ENCODE peak calls at places on chromosomes 1 and 21, in five cellular contexts. E is Peyer's patch, K is fibroblast of lung, N is OCI-LY7, H is HCT116. C is an unnamed sample.

GRCh38 chr1:47621977-47622376 is 184.1 kb downstream of the FOXD2 start:
- DNase-seq in E (no peak), K (no peak), N (no peak), H (no peak), C (peak; percentile 47)

GRCh38 chr1:77888429-77889239 is at the start of gene NEXN:
- DNase-seq in E (peak; percentile 24), K (peak; percentile 89), N (no peak), H (no peak), C (peak; percentile 96)

GRCh38 chr21:38925923-38926322 is 120.2 kb downstream of the ETS2 start:
- DNase-seq in E (no peak), K (peak; percentile 97), N (no peak), H (no peak), C (peak; percentile 93)

GRCh38 chr1:209597496-209597895 is 14.0 kb downstream of the CAMK1G start:
- DNase-seq in E (no peak), K (no peak), N (no peak), H (no peak), C (no peak)

GRCh38 chr21:16116798-16117197 is 387.0 kb downstream of the USP25 start:
- DNase-seq in E (no peak), K (peak; percentile 89), N (no peak), H (no peak), C (no peak)

GRCh38 chr1:93625582-93626327 is 55.9 kb downstream of the BCAR3 start:
- DNase-seq in E (no peak), K (peak; percentile 98), N (no peak), H (no peak), C (no peak)

GRCh38 chr1:114260805-114261488 is 107.3 kb upstream of the SYT6 start:
- DNase-seq in E (no peak), K (no peak), N (no peak), H (no peak), C (peak; percentile 2)

GRCh38 chr1:73736125-73736524 is 461.9 kb downstream of the LRRIQ3 start:
- DNase-seq in E (no peak), K (no peak), N (no peak), H (no peak), C (no peak)

GRCh38 chr1:164675342-164675904 is 116.4 kb downstream of the PBX1 start:
- DNase-seq in E (no peak), K (peak; percentile 47), N (no peak), H (no peak), C (no peak)

GRCh38 chr21:36749935-36750578 is 51.1 kb downstream of the SIM2 start:
- DNase-seq in E (no peak), K (peak; percentile 63), N (no peak), H (no peak), C (no peak)

GRCh38 chr1:61049850-61050540 is 32.4 kb upstream of the NFIA start:
- DNase-seq in E (peak; percentile 83), K (peak; percentile 61), N (peak; percentile 81), H (peak; percentile 73), C (peak; percentile 99)

GRCh38 chr1:161827786-161828185 is 61.7 kb downstream of the ATF6 start:
- DNase-seq in E (no peak), K (peak; percentile 68), N (no peak), H (no peak), C (no peak)

GRCh38 chr1:60898987-60899386 is 183.4 kb upstream of the NFIA start:
- DNase-seq in E (no peak), K (no peak), N (no peak), H (no peak), C (no peak)

GRCh38 chr1:199302554-199302953 is 663.7 kb downstream of the PTPRC start:
- DNase-seq in E (no peak), K (peak; percentile 75), N (no peak), H (no peak), C (no peak)

GRCh38 chr1:190633488-190633887 is 155.8 kb upstream of the BRINP3 start:
- DNase-seq in E (no peak), K (no peak), N (no peak), H (no peak), C (no peak)

GRCh38 chr1:218751208-218751948 is 406.2 kb downstream of the TGFB2 start:
- DNase-seq in E (no peak), K (no peak), N (no peak), H (no peak), C (no peak)

GRCh38 chr1:198435044-198435443 is 105.4 kb downstream of the ATP6V1G3 start:
- DNase-seq in E (no peak), K (no peak), N (no peak), H (no peak), C (no peak)

GRCh38 chr21:42621828-42622199 is 31.6 kb upstream of the PDE9A start:
- DNase-seq in E (no peak), K (no peak), N (no peak), H (no peak), C (no peak)

GRCh38 chr1:199472025-199472424 is 555.5 kb upstream of the NR5A2 start:
- DNase-seq in E (no peak), K (no peak), N (no peak), H (no peak), C (no peak)

GRCh38 chr1:8878448-8879347 is at the start of gene ENO1:
- DNase-seq in E (peak; percentile 98), K (peak; percentile 97), N (peak; percentile 97), H (peak; percentile 93), C (peak; percentile 100)

GRCh38 chr1:212189352-212189738 is 95.9 kb upstream of the PPP2R5A start:
- DNase-seq in E (no peak), K (no peak), N (no peak), H (no peak), C (no peak)

GRCh38 chr1:207991331-207991914 is 80.5 kb upstream of the CD34 start:
- DNase-seq in E (no peak), K (no peak), N (no peak), H (no peak), C (no peak)

GRCh38 chr1:89254658-89255287 is 17.9 kb downstream of the GBP5 start:
- DNase-seq in E (no peak), K (no peak), N (no peak), H (no peak), C (no peak)

GRCh38 chr1:7478142-7478796 is 292.8 kb upstream of the VAMP3 start:
- DNase-seq in E (no peak), K (no peak), N (no peak), H (no peak), C (no peak)

GRCh38 chr1:168452329-168452728 is 91.5 kb downstream of the XCL2 start:
- DNase-seq in E (no peak), K (no peak), N (no peak), H (no peak), C (no peak)

GRCh38 chr1:243343970-243344749 is 88.3 kb downstream of the SDCCAG8 start:
- DNase-seq in E (no peak), K (peak; percentile 32), N (peak; percentile 63), H (peak; percentile 8), C (no peak)

DNA sequence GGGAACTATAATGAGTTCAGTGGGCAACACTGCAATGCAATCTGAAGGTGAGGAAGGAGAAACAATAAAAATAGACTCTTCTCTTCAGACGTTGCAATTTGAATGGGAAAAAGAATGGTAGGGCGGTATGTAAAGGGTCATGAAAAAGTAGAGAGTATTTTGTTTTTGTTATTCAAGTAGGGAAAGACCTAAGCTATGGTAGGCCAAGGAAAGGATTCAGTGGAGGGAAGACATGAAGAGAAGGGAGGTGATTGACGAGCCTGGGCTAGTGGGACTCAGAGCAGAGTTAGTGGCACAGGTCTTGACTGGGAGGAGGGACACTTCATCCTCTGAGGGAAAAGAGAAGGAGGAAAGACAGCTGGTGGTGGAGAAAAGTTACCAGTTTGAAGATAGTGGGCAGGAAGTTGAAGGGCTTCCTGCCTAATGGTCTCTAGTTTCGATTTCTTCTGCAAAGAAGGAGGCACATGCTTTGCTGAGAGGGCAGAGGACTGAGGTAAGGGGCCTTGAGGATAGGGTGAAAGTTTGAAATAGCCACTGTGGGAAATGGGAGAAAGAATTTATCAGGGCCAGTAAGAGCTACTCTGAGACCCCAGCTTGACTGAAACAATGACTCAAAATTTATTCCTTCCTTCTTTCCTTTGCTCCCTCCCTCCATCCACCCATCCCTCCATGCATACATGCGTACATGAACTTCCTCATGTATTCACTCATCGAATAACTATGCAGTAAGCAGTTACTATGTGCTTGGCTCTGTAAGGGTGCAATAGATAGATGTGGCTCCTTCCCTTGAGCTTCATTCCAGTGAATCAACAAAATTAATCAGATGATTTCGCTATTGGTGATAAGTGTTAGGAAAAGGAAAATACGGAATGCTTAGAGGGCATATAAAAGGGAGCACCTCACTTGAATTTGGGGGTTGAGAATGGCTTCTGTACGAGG is 4.2 kb downstream of the CD48 start:
- DNase-seq in E (peak; percentile 39), K (no peak), N (peak; percentile 69), H (no peak), C (no peak)
- H3K4me3 ChIP-seq in E (peak overlapping the region; percentile 5), K (no peak overlapping the region), N (peak overlapping the region; percentile 77), H (no peak overlapping the region), C (no peak overlapping the region)

GRCh38 chr1:14896381-14897079 is 257.0 kb upstream of the TMEM51 start:
- DNase-seq in E (no peak), K (peak; percentile 60), N (no peak), H (no peak), C (no peak)

GRCh38 chr1:14894811-14895524 is 258.6 kb upstream of the TMEM51 start:
- DNase-seq in E (no peak), K (no peak), N (no peak), H (no peak), C (no peak)

GRCh38 chr1:14897997-14898645 is 255.4 kb upstream of the TMEM51 start:
- DNase-seq in E (no peak), K (peak; percentile 33), N (no peak), H (no peak), C (no peak)

GRCh38 chr1:14895727-14896126 is 257.8 kb upstream of the TMEM51 start:
- DNase-seq in E (no peak), K (no peak), N (no peak), H (no peak), C (no peak)

DNA sequence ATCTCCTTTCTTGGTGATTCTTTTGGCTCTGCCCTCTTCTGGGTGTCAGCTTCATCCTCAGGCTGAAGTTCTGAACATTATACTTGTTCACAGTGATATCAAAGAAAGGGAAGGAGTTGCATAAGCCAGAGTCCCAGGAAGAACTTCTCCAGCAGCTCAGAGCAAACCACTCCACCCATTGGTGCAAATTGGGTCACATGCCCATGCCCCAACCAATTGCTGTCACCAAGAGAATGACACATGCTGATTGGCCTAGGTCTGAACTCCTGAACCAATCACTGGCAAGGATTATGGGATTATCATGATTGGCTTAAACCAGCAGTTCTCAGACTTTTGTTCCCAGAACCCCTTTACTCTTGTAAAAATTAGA is 256.5 kb upstream of the TMEM51 start:
- DNase-seq in E (no peak), K (peak; percentile 11), N (peak; percentile 45), H (peak; percentile 28), C (no peak)
- H3K27ac ChIP-seq in E (no peak overlapping the region), K (no peak overlapping the region), N (no peak overlapping the region), H (no peak overlapping the region), C (no peak overlapping the region)

GRCh38 chr1:15426492-15427279 is 11.6 kb upstream of the CTRC start:
- DNase-seq in E (no peak), K (peak; percentile 69), N (no peak), H (no peak), C (no peak)
- TF ChIP-seq CTCF in E (peak; percentile 60), K (peak; percentile 18), N (no peak), H (no peak), C (peak; percentile 43)

GRCh38 chr1:91828583-91829281 is 57.2 kb downstream of the TGFBR3 start:
- DNase-seq in E (no peak), K (no peak), N (no peak), H (no peak), C (no peak)
- H3K4me3 ChIP-seq in E (no peak overlapping the region), K (no peak overlapping the region), N (no peak overlapping the region), H (no peak overlapping the region), C (no peak overlapping the region)

GRCh38 chr1:55129194-55129728 is 85.9 kb downstream of the USP24 start:
- DNase-seq in E (no peak), K (peak; percentile 93), N (no peak), H (no peak), C (no peak)
- H3K27ac ChIP-seq in E (no peak overlapping the region), K (no peak overlapping the region), N (no peak overlapping the region), H (no peak overlapping the region), C (no peak overlapping the region)